ENCODE peak calls at places on chromosomes 7 and 10, in seven cellular contexts. One of them, this sample, is unnamed.

GRCh38 chr7:123979876-123980275 is 53.0 kb downstream of the TMEM229A start:
- DNase-seq in K562: no peak
- DNase-seq in prostate gland: no peak
- DNase-seq in substantia nigra: no peak
- DNase-seq in gastrocnemius medialis: no peak
- DNase-seq in aorta: no peak
- DNase-seq in transverse colon: no peak
- DNase-seq in this sample: peak; percentile 85

GRCh38 chr7:27678617-27679260 is 16.1 kb upstream of the HIBADH start:
- DNase-seq in K562: peak; percentile 12
- DNase-seq in prostate gland: no peak
- DNase-seq in substantia nigra: no peak
- DNase-seq in gastrocnemius medialis: no peak
- DNase-seq in aorta: no peak
- DNase-seq in transverse colon: no peak
- DNase-seq in this sample: no peak

GRCh38 chr10:52759154-52759553 is 13.4 kb downstream of the MBL2 start:
- DNase-seq in K562: no peak
- DNase-seq in prostate gland: no peak
- DNase-seq in substantia nigra: no peak
- DNase-seq in gastrocnemius medialis: no peak
- DNase-seq in aorta: no peak
- DNase-seq in transverse colon: no peak
- DNase-seq in this sample: peak; percentile 28

GRCh38 chr10:126563361-126563760 is 107.1 kb downstream of the C10orf90 start:
- DNase-seq in K562: no peak
- DNase-seq in prostate gland: no peak
- DNase-seq in substantia nigra: no peak
- DNase-seq in gastrocnemius medialis: no peak
- DNase-seq in aorta: no peak
- DNase-seq in transverse colon: no peak
- DNase-seq in this sample: no peak

GRCh38 chr10:72334196-72334831 is 20.4 kb downstream of the DNAJB12 start:
- DNase-seq in K562: peak; percentile 45
- DNase-seq in prostate gland: no peak
- DNase-seq in substantia nigra: no peak
- DNase-seq in gastrocnemius medialis: no peak
- DNase-seq in aorta: no peak
- DNase-seq in transverse colon: no peak
- DNase-seq in this sample: peak; percentile 90

GRCh38 chr7:74275401-74275881 is 13.8 kb upstream of the CLIP2 start:
- DNase-seq in K562: peak; percentile 51
- DNase-seq in prostate gland: no peak
- DNase-seq in substantia nigra: no peak
- DNase-seq in gastrocnemius medialis: no peak
- DNase-seq in aorta: no peak
- DNase-seq in transverse colon: no peak
- DNase-seq in this sample: peak; percentile 48

GRCh38 chr7:25032774-25033743 is 53.1 kb upstream of the OSBPL3 start:
- DNase-seq in K562: no peak
- DNase-seq in prostate gland: no peak
- DNase-seq in substantia nigra: no peak
- DNase-seq in gastrocnemius medialis: no peak
- DNase-seq in aorta: no peak
- DNase-seq in transverse colon: no peak
- DNase-seq in this sample: no peak

GRCh38 chr7:47591655-47592572 is 10.0 kb upstream of the TNS3 start:
- DNase-seq in K562: no peak
- DNase-seq in prostate gland: no peak
- DNase-seq in substantia nigra: no peak
- DNase-seq in gastrocnemius medialis: no peak
- DNase-seq in aorta: no peak
- DNase-seq in transverse colon: no peak
- DNase-seq in this sample: no peak

GRCh38 chr7:20219062-20219445 is 1.9 kb upstream of the MACC1 start:
- DNase-seq in K562: no peak
- DNase-seq in prostate gland: no peak
- DNase-seq in substantia nigra: no peak
- DNase-seq in gastrocnemius medialis: no peak
- DNase-seq in aorta: no peak
- DNase-seq in transverse colon: no peak
- DNase-seq in this sample: no peak
- H3K27ac ChIP-seq in K562: peak overlapping the region; percentile 99
- H3K27ac ChIP-seq in prostate gland: no peak overlapping the region
- H3K27ac ChIP-seq in substantia nigra: no peak overlapping the region
- H3K27ac ChIP-seq in gastrocnemius medialis: no peak overlapping the region
- H3K27ac ChIP-seq in aorta: no peak overlapping the region
- H3K27ac ChIP-seq in transverse colon: peak overlapping the region; percentile 88
- H3K27ac ChIP-seq in this sample: no peak overlapping the region

DNA sequence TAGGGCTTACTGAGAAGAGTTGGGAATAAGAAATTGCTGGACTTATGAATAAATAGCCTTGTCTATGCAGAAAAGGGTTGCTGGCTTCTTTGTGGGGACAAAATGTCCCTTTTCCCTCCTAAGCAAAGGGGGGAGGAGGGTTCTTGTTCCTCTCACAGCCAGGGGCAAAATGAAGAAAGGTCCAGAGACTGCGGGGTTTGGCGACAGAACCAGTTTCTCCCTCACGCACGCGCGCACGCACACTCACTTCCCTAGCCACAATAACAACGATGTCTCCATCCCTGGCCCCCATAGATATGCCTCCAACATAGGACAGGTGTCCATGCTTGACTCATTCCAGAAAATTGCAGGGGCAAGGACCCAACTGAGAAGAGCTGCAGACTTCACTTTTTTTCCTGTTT is 3.3 kb downstream of the ZMIZ1 start:
- DNase-seq in K562: no peak
- DNase-seq in prostate gland: no peak
- DNase-seq in substantia nigra: no peak
- DNase-seq in gastrocnemius medialis: no peak
- DNase-seq in aorta: no peak
- DNase-seq in transverse colon: no peak
- DNase-seq in this sample: no peak
- H3K27ac ChIP-seq in K562: no peak overlapping the region
- H3K27ac ChIP-seq in prostate gland: peak overlapping the region; percentile 97
- H3K27ac ChIP-seq in substantia nigra: peak overlapping the region; percentile 4
- H3K27ac ChIP-seq in gastrocnemius medialis: peak overlapping the region; percentile 98
- H3K27ac ChIP-seq in aorta: peak overlapping the region; percentile 68
- H3K27ac ChIP-seq in transverse colon: peak overlapping the region; percentile 98
- H3K27ac ChIP-seq in this sample: peak overlapping the region; percentile 97

DNA sequence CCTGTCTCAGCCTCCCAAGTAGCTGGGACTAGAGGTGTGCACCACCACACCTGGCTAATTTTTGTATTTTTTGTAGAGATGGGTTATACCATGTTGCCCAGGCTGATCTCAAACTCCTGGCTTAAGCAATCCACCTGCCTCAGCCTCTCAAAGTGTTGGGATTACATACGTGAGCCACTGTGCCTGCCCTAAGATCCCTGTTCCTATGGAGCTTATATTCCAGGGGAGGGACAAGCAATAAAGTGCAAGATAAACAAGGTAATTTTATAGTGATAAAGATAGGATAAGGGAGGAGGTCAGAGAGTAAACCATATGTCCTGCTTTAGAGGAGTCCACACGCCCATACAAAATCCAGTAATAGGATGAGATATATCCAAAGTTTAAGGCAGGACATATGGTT is 113.6 kb upstream of the PDCD4 start:
- DNase-seq in K562: no peak
- DNase-seq in prostate gland: no peak
- DNase-seq in substantia nigra: no peak
- DNase-seq in gastrocnemius medialis: no peak
- DNase-seq in aorta: no peak
- DNase-seq in transverse colon: peak; percentile 57
- DNase-seq in this sample: no peak
- H3K27ac ChIP-seq in K562: no peak overlapping the region
- H3K27ac ChIP-seq in prostate gland: peak overlapping the region; percentile 44
- H3K27ac ChIP-seq in substantia nigra: no peak overlapping the region
- H3K27ac ChIP-seq in gastrocnemius medialis: peak overlapping the region; percentile 9
- H3K27ac ChIP-seq in aorta: peak overlapping the region; percentile 8
- H3K27ac ChIP-seq in transverse colon: peak overlapping the region; percentile 80
- H3K27ac ChIP-seq in this sample: no peak overlapping the region

GRCh38 chr7:87000344-87000743 is 59.1 kb downstream of the ELAPOR2 start:
- DNase-seq in K562: no peak
- DNase-seq in prostate gland: no peak
- DNase-seq in substantia nigra: no peak
- DNase-seq in gastrocnemius medialis: no peak
- DNase-seq in aorta: no peak
- DNase-seq in transverse colon: no peak
- DNase-seq in this sample: no peak
- H3K27ac ChIP-seq in K562: no peak overlapping the region
- H3K27ac ChIP-seq in prostate gland: no peak overlapping the region
- H3K27ac ChIP-seq in substantia nigra: peak overlapping the region; percentile 61
- H3K27ac ChIP-seq in gastrocnemius medialis: no peak overlapping the region
- H3K27ac ChIP-seq in aorta: no peak overlapping the region
- H3K27ac ChIP-seq in transverse colon: no peak overlapping the region
- H3K27ac ChIP-seq in this sample: no peak overlapping the region

DNA sequence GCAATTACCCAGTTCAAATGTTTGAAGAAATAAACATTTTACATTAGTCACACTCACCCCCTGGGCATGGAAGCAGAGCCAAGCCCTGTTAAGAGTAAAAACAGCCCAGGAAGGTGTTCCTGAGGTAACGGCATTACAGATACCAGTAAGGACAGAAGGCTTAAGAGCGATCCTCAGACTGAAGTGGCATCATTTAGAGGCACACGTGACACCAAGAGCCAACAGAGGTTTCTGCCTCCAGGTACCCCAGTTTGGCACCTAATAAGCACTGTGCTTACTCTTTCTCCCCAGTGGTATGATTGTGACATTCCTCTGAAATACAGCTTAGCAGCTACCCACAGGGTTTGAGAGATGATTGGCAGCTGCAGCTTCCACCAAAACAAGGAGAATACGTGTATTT is 17.2 kb downstream of the MMS19 start:
- DNase-seq in K562: no peak
- DNase-seq in prostate gland: no peak
- DNase-seq in substantia nigra: no peak
- DNase-seq in gastrocnemius medialis: no peak
- DNase-seq in aorta: no peak
- DNase-seq in transverse colon: no peak
- DNase-seq in this sample: no peak
- H3K27ac ChIP-seq in K562: no peak overlapping the region
- H3K27ac ChIP-seq in prostate gland: no peak overlapping the region
- H3K27ac ChIP-seq in substantia nigra: no peak overlapping the region
- H3K27ac ChIP-seq in gastrocnemius medialis: no peak overlapping the region
- H3K27ac ChIP-seq in aorta: no peak overlapping the region
- H3K27ac ChIP-seq in transverse colon: no peak overlapping the region
- H3K27ac ChIP-seq in this sample: no peak overlapping the region

GRCh38 chr10:59177862-59178235 is 1.4 kb downstream of the PHYHIPL start:
- DNase-seq in K562: no peak
- DNase-seq in prostate gland: no peak
- DNase-seq in substantia nigra: no peak
- DNase-seq in gastrocnemius medialis: no peak
- DNase-seq in aorta: no peak
- DNase-seq in transverse colon: no peak
- DNase-seq in this sample: no peak
- H3K27ac ChIP-seq in K562: no peak overlapping the region
- H3K27ac ChIP-seq in prostate gland: peak overlapping the region; percentile 81
- H3K27ac ChIP-seq in substantia nigra: peak overlapping the region; percentile 97
- H3K27ac ChIP-seq in gastrocnemius medialis: no peak overlapping the region
- H3K27ac ChIP-seq in aorta: no peak overlapping the region
- H3K27ac ChIP-seq in transverse colon: no peak overlapping the region
- H3K27ac ChIP-seq in this sample: no peak overlapping the region

GRCh38 chr10:69816536-69816935 is 14.8 kb downstream of the COL13A1 start:
- DNase-seq in K562: no peak
- DNase-seq in prostate gland: no peak
- DNase-seq in substantia nigra: no peak
- DNase-seq in gastrocnemius medialis: no peak
- DNase-seq in aorta: no peak
- DNase-seq in transverse colon: no peak
- DNase-seq in this sample: no peak

GRCh38 chr10:69819713-69820506 is 18.2 kb downstream of the COL13A1 start:
- DNase-seq in K562: no peak
- DNase-seq in prostate gland: no peak
- DNase-seq in substantia nigra: no peak
- DNase-seq in gastrocnemius medialis: no peak
- DNase-seq in aorta: no peak
- DNase-seq in transverse colon: no peak
- DNase-seq in this sample: peak; percentile 22

GRCh38 chr10:69818676-69819239 is 17.1 kb downstream of the COL13A1 start:
- DNase-seq in K562: no peak
- DNase-seq in prostate gland: no peak
- DNase-seq in substantia nigra: no peak
- DNase-seq in gastrocnemius medialis: no peak
- DNase-seq in aorta: no peak
- DNase-seq in transverse colon: no peak
- DNase-seq in this sample: no peak

GRCh38 chr10:69815099-69815498 is 13.4 kb downstream of the COL13A1 start:
- DNase-seq in K562: no peak
- DNase-seq in prostate gland: no peak
- DNase-seq in substantia nigra: no peak
- DNase-seq in gastrocnemius medialis: no peak
- DNase-seq in aorta: no peak
- DNase-seq in transverse colon: no peak
- DNase-seq in this sample: no peak

GRCh38 chr10:69816963-69817605 is 15.4 kb downstream of the COL13A1 start:
- DNase-seq in K562: no peak
- DNase-seq in prostate gland: no peak
- DNase-seq in substantia nigra: no peak
- DNase-seq in gastrocnemius medialis: no peak
- DNase-seq in aorta: no peak
- DNase-seq in transverse colon: no peak
- DNase-seq in this sample: no peak
- H3K27ac ChIP-seq in K562: no peak overlapping the region
- H3K27ac ChIP-seq in prostate gland: no peak overlapping the region
- H3K27ac ChIP-seq in substantia nigra: no peak overlapping the region
- H3K27ac ChIP-seq in gastrocnemius medialis: no peak overlapping the region
- H3K27ac ChIP-seq in aorta: no peak overlapping the region
- H3K27ac ChIP-seq in transverse colon: no peak overlapping the region
- H3K27ac ChIP-seq in this sample: no peak overlapping the region

DNA sequence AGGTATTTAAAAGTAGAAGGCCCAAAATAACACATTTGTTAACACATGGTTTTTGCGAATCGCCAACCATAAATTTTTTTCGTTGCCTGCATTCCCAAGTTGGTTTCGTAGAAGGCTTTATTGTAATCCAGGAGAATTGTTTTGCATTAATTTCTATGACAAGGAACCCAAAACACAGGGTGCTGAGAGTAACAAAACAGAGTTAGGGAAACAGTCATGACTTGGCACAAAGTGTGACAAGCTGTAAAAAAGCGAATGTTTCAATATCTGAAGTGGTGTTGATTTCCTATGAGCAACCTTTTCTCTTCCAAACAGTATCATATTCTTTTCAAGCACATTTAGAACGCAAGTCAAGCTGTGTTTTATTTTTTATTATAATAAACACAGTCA is 63.6 kb downstream of the C10orf67 start:
- DNase-seq in K562: no peak
- DNase-seq in prostate gland: no peak
- DNase-seq in substantia nigra: no peak
- DNase-seq in gastrocnemius medialis: no peak
- DNase-seq in aorta: no peak
- DNase-seq in transverse colon: no peak
- DNase-seq in this sample: no peak
- H3K27ac ChIP-seq in K562: no peak overlapping the region
- H3K27ac ChIP-seq in prostate gland: no peak overlapping the region
- H3K27ac ChIP-seq in substantia nigra: no peak overlapping the region
- H3K27ac ChIP-seq in gastrocnemius medialis: no peak overlapping the region
- H3K27ac ChIP-seq in aorta: no peak overlapping the region
- H3K27ac ChIP-seq in transverse colon: no peak overlapping the region
- H3K27ac ChIP-seq in this sample: no peak overlapping the region

DNA sequence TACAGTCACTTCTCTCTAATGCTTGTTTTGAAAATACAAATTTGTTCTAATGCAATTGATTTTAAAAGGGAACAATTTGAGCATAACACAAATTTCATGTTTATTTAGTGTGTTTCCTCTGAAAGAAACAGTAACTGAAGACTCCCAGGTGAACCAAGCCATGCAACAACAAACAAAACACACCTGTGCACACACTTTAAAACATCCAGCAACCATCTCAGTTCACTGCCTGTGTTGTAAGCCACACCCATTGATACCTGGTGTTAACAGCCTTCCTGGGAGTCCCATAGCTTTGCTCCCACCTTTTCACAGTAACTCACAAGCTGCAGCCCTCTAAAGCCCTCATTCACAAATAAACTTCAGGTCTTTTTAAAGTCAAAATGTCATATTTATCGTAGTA is 89.3 kb downstream of the DOCK4 start:
- DNase-seq in K562: no peak
- DNase-seq in prostate gland: no peak
- DNase-seq in substantia nigra: no peak
- DNase-seq in gastrocnemius medialis: no peak
- DNase-seq in aorta: no peak
- DNase-seq in transverse colon: no peak
- DNase-seq in this sample: no peak
- H3K27ac ChIP-seq in K562: no peak overlapping the region
- H3K27ac ChIP-seq in prostate gland: no peak overlapping the region
- H3K27ac ChIP-seq in substantia nigra: no peak overlapping the region
- H3K27ac ChIP-seq in gastrocnemius medialis: no peak overlapping the region
- H3K27ac ChIP-seq in aorta: no peak overlapping the region
- H3K27ac ChIP-seq in transverse colon: no peak overlapping the region
- H3K27ac ChIP-seq in this sample: no peak overlapping the region

This sample was measured in cardiac muscle cell.